ENCODE peak calls at places on chromosomes 16 and 17, in nine cellular contexts. One of them, this sample, is unnamed.
A peak's percentile ranks its signal among the peaks of the same experiment; 100 is the strongest.

GRCh38 chr17:68310141-68310540 is 18.8 kb downstream of the ARSG start:
- DNase-seq in colonic mucosa: no peak
- DNase-seq in heart right ventricle: no peak
- DNase-seq in testis: no peak
- DNase-seq in tibial artery: no peak
- DNase-seq in IMR-90: no peak
- DNase-seq in A549: no peak
- DNase-seq in iPS DF 6.9: no peak
- DNase-seq in thoracic aorta: no peak
- DNase-seq in this sample: no peak

GRCh38 chr16:77439106-77439505 is 4.3 kb upstream of the ADAMTS18 start:
- DNase-seq in colonic mucosa: no peak
- DNase-seq in heart right ventricle: no peak
- DNase-seq in testis: no peak
- DNase-seq in tibial artery: no peak
- DNase-seq in IMR-90: no peak
- DNase-seq in A549: no peak
- DNase-seq in iPS DF 6.9: no peak
- DNase-seq in thoracic aorta: no peak
- DNase-seq in this sample: no peak

GRCh38 chr17:64148699-64149098 is 18.8 kb upstream of the ERN1 start:
- DNase-seq in colonic mucosa: no peak
- DNase-seq in heart right ventricle: no peak
- DNase-seq in testis: peak; percentile 34
- DNase-seq in tibial artery: no peak
- DNase-seq in IMR-90: no peak
- DNase-seq in A549: no peak
- DNase-seq in iPS DF 6.9: no peak
- DNase-seq in thoracic aorta: no peak
- DNase-seq in this sample: no peak

GRCh38 chr17:34620458-34620857 is 41.1 kb downstream of the TMEM132E start:
- DNase-seq in colonic mucosa: no peak
- DNase-seq in heart right ventricle: no peak
- DNase-seq in testis: no peak
- DNase-seq in tibial artery: no peak
- DNase-seq in IMR-90: no peak
- DNase-seq in A549: no peak
- DNase-seq in iPS DF 6.9: no peak
- DNase-seq in thoracic aorta: no peak
- DNase-seq in this sample: no peak

GRCh38 chr16:77531741-77532140 is 96.9 kb upstream of the ADAMTS18 start:
- DNase-seq in colonic mucosa: no peak
- DNase-seq in heart right ventricle: no peak
- DNase-seq in testis: no peak
- DNase-seq in tibial artery: no peak
- DNase-seq in IMR-90: peak; percentile 38
- DNase-seq in A549: no peak
- DNase-seq in iPS DF 6.9: no peak
- DNase-seq in thoracic aorta: no peak
- DNase-seq in this sample: peak; percentile 3

GRCh38 chr17:45282683-45283644 is 21.1 kb upstream of the SPATA32 start:
- DNase-seq in colonic mucosa: no peak
- DNase-seq in heart right ventricle: peak; percentile 57
- DNase-seq in testis: no peak
- DNase-seq in tibial artery: no peak
- DNase-seq in IMR-90: peak; percentile 88
- DNase-seq in A549: no peak
- DNase-seq in iPS DF 6.9: no peak
- DNase-seq in thoracic aorta: no peak
- DNase-seq in this sample: peak; percentile 96

GRCh38 chr17:14325618-14326167 is 24.8 kb downstream of the HS3ST3B1 start:
- DNase-seq in colonic mucosa: no peak
- DNase-seq in heart right ventricle: no peak
- DNase-seq in testis: no peak
- DNase-seq in tibial artery: no peak
- DNase-seq in IMR-90: no peak
- DNase-seq in A549: no peak
- DNase-seq in iPS DF 6.9: no peak
- DNase-seq in thoracic aorta: no peak
- DNase-seq in this sample: no peak

GRCh38 chr17:3838206-3838605 is 7.8 kb downstream of the NCBP3 start:
- DNase-seq in colonic mucosa: peak; percentile 93
- DNase-seq in heart right ventricle: no peak
- DNase-seq in testis: no peak
- DNase-seq in tibial artery: no peak
- DNase-seq in IMR-90: no peak
- DNase-seq in A549: no peak
- DNase-seq in iPS DF 6.9: no peak
- DNase-seq in thoracic aorta: no peak
- DNase-seq in this sample: no peak

GRCh38 chr17:6043405-6043804 is 26.8 kb upstream of the WSCD1 start:
- DNase-seq in colonic mucosa: no peak
- DNase-seq in heart right ventricle: no peak
- DNase-seq in testis: no peak
- DNase-seq in tibial artery: no peak
- DNase-seq in IMR-90: no peak
- DNase-seq in A549: no peak
- DNase-seq in iPS DF 6.9: no peak
- DNase-seq in thoracic aorta: no peak
- DNase-seq in this sample: no peak

GRCh38 chr17:75646626-75646968 is 13.4 kb downstream of the SMIM5 start:
- DNase-seq in colonic mucosa: no peak
- DNase-seq in heart right ventricle: no peak
- DNase-seq in testis: no peak
- DNase-seq in tibial artery: no peak
- DNase-seq in IMR-90: no peak
- DNase-seq in A549: no peak
- DNase-seq in iPS DF 6.9: no peak
- DNase-seq in thoracic aorta: no peak
- DNase-seq in this sample: no peak
- H3K27ac ChIP-seq in colonic mucosa: peak overlapping the region; percentile 97
- H3K27ac ChIP-seq in heart right ventricle: no peak overlapping the region
- H3K27ac ChIP-seq in testis: no peak overlapping the region
- H3K27ac ChIP-seq in tibial artery: no peak overlapping the region
- H3K27ac ChIP-seq in IMR-90: no peak overlapping the region
- H3K27ac ChIP-seq in A549: peak overlapping the region; percentile 91
- H3K27ac ChIP-seq in iPS DF 6.9: no peak overlapping the region
- H3K27ac ChIP-seq in thoracic aorta: no peak overlapping the region
- H3K27ac ChIP-seq in this sample: no peak overlapping the region

GRCh38 chr16:10039220-10040096 is 142.8 kb downstream of the GRIN2A start:
- DNase-seq in colonic mucosa: no peak
- DNase-seq in heart right ventricle: peak; percentile 17
- DNase-seq in testis: peak; percentile 36
- DNase-seq in tibial artery: no peak
- DNase-seq in IMR-90: no peak
- DNase-seq in A549: peak; percentile 8
- DNase-seq in iPS DF 6.9: no peak
- DNase-seq in thoracic aorta: no peak
- DNase-seq in this sample: no peak
- H3K4me3 ChIP-seq in colonic mucosa: no peak overlapping the region
- H3K4me3 ChIP-seq in heart right ventricle: peak overlapping the region; percentile 18
- H3K4me3 ChIP-seq in testis: no peak overlapping the region
- H3K4me3 ChIP-seq in tibial artery: peak overlapping the region; percentile 34
- H3K4me3 ChIP-seq in IMR-90: no peak overlapping the region
- H3K4me3 ChIP-seq in A549: no peak overlapping the region
- H3K4me3 ChIP-seq in iPS DF 6.9: peak overlapping the region; percentile 25
- H3K4me3 ChIP-seq in thoracic aorta: peak overlapping the region; percentile 65
- H3K4me3 ChIP-seq in this sample: no peak overlapping the region

GRCh38 chr17:17118399-17118798 is 76.1 kb downstream of the MPRIP start:
- DNase-seq in colonic mucosa: peak; percentile 52
- DNase-seq in heart right ventricle: no peak
- DNase-seq in testis: no peak
- DNase-seq in tibial artery: no peak
- DNase-seq in IMR-90: no peak
- DNase-seq in A549: no peak
- DNase-seq in iPS DF 6.9: no peak
- DNase-seq in thoracic aorta: no peak
- DNase-seq in this sample: no peak
- H3K4me1 ChIP-seq in colonic mucosa: peaks cover 39% of the 10 kb centered on the region
- H3K4me1 ChIP-seq in heart right ventricle: peaks cover 48% of the 10 kb centered on the region
- H3K4me1 ChIP-seq in testis: peaks cover 54% of the 10 kb centered on the region
- H3K4me1 ChIP-seq in tibial artery: peaks cover 74% of the 10 kb centered on the region
- H3K4me1 ChIP-seq in IMR-90: peaks cover 31% of the 10 kb centered on the region
- H3K4me1 ChIP-seq in A549: peaks cover 68% of the 10 kb centered on the region
- H3K4me1 ChIP-seq in iPS DF 6.9: peaks cover 2% of the 10 kb centered on the region
- H3K4me1 ChIP-seq in thoracic aorta: peaks cover 39% of the 10 kb centered on the region
- H3K4me1 ChIP-seq in this sample: no peaks in the 10 kb centered on the region

GRCh38 chr17:27523712-27524111 is 67.5 kb downstream of the KSR1 start:
- DNase-seq in colonic mucosa: no peak
- DNase-seq in heart right ventricle: no peak
- DNase-seq in testis: no peak
- DNase-seq in tibial artery: no peak
- DNase-seq in IMR-90: no peak
- DNase-seq in A549: no peak
- DNase-seq in iPS DF 6.9: no peak
- DNase-seq in thoracic aorta: no peak
- DNase-seq in this sample: no peak

GRCh38 chr17:27522028-27522639 is 65.9 kb downstream of the KSR1 start:
- DNase-seq in colonic mucosa: no peak
- DNase-seq in heart right ventricle: no peak
- DNase-seq in testis: no peak
- DNase-seq in tibial artery: no peak
- DNase-seq in IMR-90: no peak
- DNase-seq in A549: no peak
- DNase-seq in iPS DF 6.9: no peak
- DNase-seq in thoracic aorta: no peak
- DNase-seq in this sample: no peak

GRCh38 chr17:27520571-27521185 is 64.4 kb downstream of the KSR1 start:
- DNase-seq in colonic mucosa: no peak
- DNase-seq in heart right ventricle: no peak
- DNase-seq in testis: peak; percentile 77
- DNase-seq in tibial artery: no peak
- DNase-seq in IMR-90: no peak
- DNase-seq in A549: no peak
- DNase-seq in iPS DF 6.9: no peak
- DNase-seq in thoracic aorta: no peak
- DNase-seq in this sample: no peak

GRCh38 chr17:27519550-27519949 is 63.3 kb downstream of the KSR1 start:
- DNase-seq in colonic mucosa: no peak
- DNase-seq in heart right ventricle: no peak
- DNase-seq in testis: no peak
- DNase-seq in tibial artery: no peak
- DNase-seq in IMR-90: no peak
- DNase-seq in A549: no peak
- DNase-seq in iPS DF 6.9: no peak
- DNase-seq in thoracic aorta: no peak
- DNase-seq in this sample: no peak

GRCh38 chr17:27521281-27522027 is 65.2 kb downstream of the KSR1 start:
- DNase-seq in colonic mucosa: no peak
- DNase-seq in heart right ventricle: no peak
- DNase-seq in testis: no peak
- DNase-seq in tibial artery: no peak
- DNase-seq in IMR-90: no peak
- DNase-seq in A549: no peak
- DNase-seq in iPS DF 6.9: no peak
- DNase-seq in thoracic aorta: no peak
- DNase-seq in this sample: no peak
- H3K27ac ChIP-seq in colonic mucosa: no peak overlapping the region
- H3K27ac ChIP-seq in heart right ventricle: no peak overlapping the region
- H3K27ac ChIP-seq in testis: peak overlapping the region; percentile 55
- H3K27ac ChIP-seq in tibial artery: no peak overlapping the region
- H3K27ac ChIP-seq in IMR-90: no peak overlapping the region
- H3K27ac ChIP-seq in A549: no peak overlapping the region
- H3K27ac ChIP-seq in iPS DF 6.9: no peak overlapping the region
- H3K27ac ChIP-seq in thoracic aorta: no peak overlapping the region
- H3K27ac ChIP-seq in this sample: no peak overlapping the region

GRCh38 chr17:72056727-72057290 is 64.0 kb upstream of the SOX9 start:
- DNase-seq in colonic mucosa: no peak
- DNase-seq in heart right ventricle: no peak
- DNase-seq in testis: no peak
- DNase-seq in tibial artery: no peak
- DNase-seq in IMR-90: no peak
- DNase-seq in A549: no peak
- DNase-seq in iPS DF 6.9: no peak
- DNase-seq in thoracic aorta: no peak
- DNase-seq in this sample: no peak

GRCh38 chr17:72063756-72064461 is 56.9 kb upstream of the SOX9 start:
- DNase-seq in colonic mucosa: no peak
- DNase-seq in heart right ventricle: no peak
- DNase-seq in testis: no peak
- DNase-seq in tibial artery: no peak
- DNase-seq in IMR-90: no peak
- DNase-seq in A549: no peak
- DNase-seq in iPS DF 6.9: no peak
- DNase-seq in thoracic aorta: no peak
- DNase-seq in this sample: no peak

GRCh38 chr17:72056155-72056554 is 64.7 kb upstream of the SOX9 start:
- DNase-seq in colonic mucosa: no peak
- DNase-seq in heart right ventricle: no peak
- DNase-seq in testis: no peak
- DNase-seq in tibial artery: no peak
- DNase-seq in IMR-90: no peak
- DNase-seq in A549: no peak
- DNase-seq in iPS DF 6.9: no peak
- DNase-seq in thoracic aorta: no peak
- DNase-seq in this sample: no peak

GRCh38 chr17:72063262-72063661 is 57.6 kb upstream of the SOX9 start:
- DNase-seq in colonic mucosa: no peak
- DNase-seq in heart right ventricle: no peak
- DNase-seq in testis: no peak
- DNase-seq in tibial artery: no peak
- DNase-seq in IMR-90: no peak
- DNase-seq in A549: no peak
- DNase-seq in iPS DF 6.9: no peak
- DNase-seq in thoracic aorta: no peak
- DNase-seq in this sample: no peak

GRCh38 chr17:72060084-72060483 is 60.7 kb upstream of the SOX9 start:
- DNase-seq in colonic mucosa: no peak
- DNase-seq in heart right ventricle: no peak
- DNase-seq in testis: no peak
- DNase-seq in tibial artery: no peak
- DNase-seq in IMR-90: no peak
- DNase-seq in A549: no peak
- DNase-seq in iPS DF 6.9: no peak
- DNase-seq in thoracic aorta: no peak
- DNase-seq in this sample: no peak
- H3K4me3 ChIP-seq in colonic mucosa: no peak overlapping the region
- H3K4me3 ChIP-seq in heart right ventricle: no peak overlapping the region
- H3K4me3 ChIP-seq in testis: no peak overlapping the region
- H3K4me3 ChIP-seq in tibial artery: no peak overlapping the region
- H3K4me3 ChIP-seq in IMR-90: no peak overlapping the region
- H3K4me3 ChIP-seq in A549: no peak overlapping the region
- H3K4me3 ChIP-seq in iPS DF 6.9: no peak overlapping the region
- H3K4me3 ChIP-seq in thoracic aorta: no peak overlapping the region
- H3K4me3 ChIP-seq in this sample: no peak overlapping the region